ENCODE peak calls at places on chromosomes 11 and 22, in ten cellular contexts. X is pancreas; N is NCI-H510A; S is cardiac fibroblast; I is NCI-H1092 treated with DMSO at 0.1 percent for 48 hours; F is NCI-H2107; A is stimulated activated CD4-positive, alpha-beta T cell treated with anti-CD3 and anti-CD28 coated beads, Interleukin-1b, Interleukin-23, amount 100 ng/mL, for 1 hour; Z is H54; K is activated T-cell treated with anti-CD3 and anti-CD28 coated beads, Interleukin-2, amount 50 U/mL, for 72 hours; D is activated CD4-positive, alpha-beta T cell treated with anti-CD3 and anti-CD28 coated beads for 24 hours. G is an unnamed sample.

GRCh38 chr11:2730323-2731284 is 30.8 kb upstream of the KCNQ1OT1 start:
- DNase-seq in D (no peak), F (no peak), X (peak; percentile 36), Z (no peak), A (no peak), S (peak; percentile 20), K (no peak), N (no peak), I (no peak), G (no peak)

GRCh38 chr22:45548991-45549736 is 46.5 kb downstream of the FBLN1 start:
- DNase-seq in K (no peak), S (peak; percentile 91), Z (peak; percentile 77), F (no peak), X (no peak), A (no peak), I (no peak), N (no peak), D (no peak), G (peak; percentile 58)

GRCh38 chr22:19644314-19645223 is 69.7 kb upstream of the SEPTIN5 start:
- DNase-seq in Z (no peak), S (no peak), A (no peak), N (no peak), D (no peak), I (no peak), F (no peak), X (no peak), K (no peak), G (no peak)

GRCh38 chr11:126817096-126817495 is 183.5 kb downstream of the KIRREL3 start:
- DNase-seq in S (no peak), A (no peak), F (no peak), N (no peak), X (no peak), Z (peak; percentile 32), K (no peak), I (no peak), D (no peak), G (no peak)

GRCh38 chr11:71284525-71285092 is 32.2 kb upstream of the SHANK2 start:
- DNase-seq in F (no peak), S (no peak), D (no peak), K (no peak), N (peak; percentile 28), X (no peak), Z (no peak), I (peak; percentile 60), A (no peak), G (no peak)

GRCh38 chr11:118135051-118135795 is 17.4 kb downstream of the SCN4B start:
- DNase-seq in N (no peak), Z (no peak), K (no peak), A (no peak), I (no peak), X (no peak), D (no peak), S (no peak), F (no peak), G (no peak)

GRCh38 chr11:44016546-44017442 is 31.0 kb upstream of the ACCSL start:
- DNase-seq in I (no peak), Z (no peak), X (no peak), D (no peak), K (no peak), N (no peak), A (no peak), S (no peak), F (no peak), G (no peak)

GRCh38 chr11:125270711-125271110 is 106.2 kb downstream of the PKNOX2 start:
- DNase-seq in A (no peak), X (no peak), S (no peak), D (no peak), K (no peak), N (no peak), Z (no peak), I (no peak), F (no peak), G (no peak)

GRCh38 chr22:40721266-40721665 is 42.0 kb downstream of the MCHR1 start:
- DNase-seq in N (peak; percentile 44), K (no peak), S (no peak), F (no peak), Z (peak; percentile 49), I (peak; percentile 62), A (no peak), D (no peak), X (peak; percentile 10), G (no peak)

GRCh38 chr11:27514558-27514957 is 8.0 kb upstream of the LIN7C start:
- DNase-seq in X (no peak), Z (peak; percentile 17), I (no peak), N (no peak), K (no peak), A (no peak), S (peak; percentile 49), D (no peak), F (no peak), G (no peak)

GRCh38 chr11:73999581-74000306 is 9.1 kb downstream of the UCP3 start:
- DNase-seq in S (no peak), F (peak; percentile 32), N (peak; percentile 85), A (no peak), Z (no peak), X (no peak), K (no peak), D (no peak), I (peak; percentile 68), G (no peak)

GRCh38 chr11:129331217-129331616 is 44.4 kb upstream of the BARX2 start:
- DNase-seq in K (no peak), A (no peak), N (no peak), Z (no peak), D (no peak), S (no peak), F (no peak), I (no peak), X (peak; percentile 31), G (no peak)

GRCh38 chr11:75667268-75667830 is 1.5 kb downstream of the MAP6 start:
- DNase-seq in F (no peak), A (no peak), S (no peak), X (peak; percentile 11), N (peak; percentile 63), I (peak; percentile 64), K (peak; percentile 27), Z (peak; percentile 27), D (no peak), G (no peak)

GRCh38 chr11:74822187-74822586 is 73.5 kb downstream of the RNF169 start:
- DNase-seq in Z (no peak), N (no peak), F (peak; percentile 11), X (no peak), A (no peak), K (no peak), D (no peak), S (peak; percentile 79), I (no peak), G (no peak)

GRCh38 chr11:72752088-72752914 is at the start of gene ARAP1:
- DNase-seq in I (peak; percentile 48), S (peak; percentile 77), Z (peak; percentile 97), N (peak; percentile 76), X (peak; percentile 70), F (no peak), K (peak; percentile 75), A (peak; percentile 51), D (peak; percentile 54), G (peak; percentile 52)

GRCh38 chr22:37982151-37982838 is 2.1 kb downstream of the SOX10 start:
- DNase-seq in X (no peak), D (no peak), K (no peak), S (no peak), F (no peak), I (no peak), A (no peak), N (no peak), Z (no peak), G (no peak)

GRCh38 chr11:34926101-34926830 is 9.8 kb downstream of the PDHX start:
- DNase-seq in S (peak; percentile 74), I (peak; percentile 46), Z (no peak), D (peak; percentile 4), X (no peak), F (no peak), N (no peak), K (no peak), A (no peak), G (no peak)

GRCh38 chr11:33753304-33753703 is 17.1 kb upstream of the CD59 start:
- DNase-seq in K (no peak), F (no peak), A (no peak), Z (no peak), D (no peak), N (no peak), I (no peak), X (no peak), S (peak; percentile 64), G (no peak)

GRCh38 chr11:132913886-132914285 is 618.4 kb downstream of the OPCML start:
- DNase-seq in A (no peak), F (no peak), Z (no peak), X (no peak), K (no peak), S (no peak), N (no peak), I (no peak), D (no peak), G (no peak)

GRCh38 chr11:63608353-63609345 is 5.6 kb downstream of the PLAAT3 start:
- DNase-seq in F (no peak), A (no peak), X (no peak), K (no peak), I (no peak), Z (peak; percentile 43), D (no peak), N (no peak), S (peak; percentile 72), G (no peak)

GRCh38 chr11:61963282-61964057 is 4.0 kb downstream of the FTH1 start:
- DNase-seq in D (no peak), X (no peak), A (no peak), I (no peak), F (no peak), N (no peak), Z (no peak), S (peak; percentile 91), K (no peak), G (peak; percentile 17)

GRCh38 chr11:119284344-119285157 is 32.4 kb downstream of the MCAM start:
- DNase-seq in X (no peak), S (peak; percentile 67), Z (no peak), I (peak; percentile 28), A (no peak), D (no peak), K (no peak), F (no peak), N (no peak), G (no peak)

GRCh38 chr11:130776044-130776390 is 140.3 kb downstream of the SNX19 start:
- DNase-seq in S (no peak), X (no peak), K (no peak), N (no peak), I (no peak), F (no peak), Z (no peak), A (no peak), D (no peak), G (no peak)

GRCh38 chr22:23553922-23554870 is 25.9 kb downstream of the IGLL1 start:
- DNase-seq in N (no peak), Z (no peak), D (no peak), K (no peak), X (no peak), A (no peak), S (no peak), I (no peak), F (no peak), G (no peak)

GRCh38 chr11:1746956-1747752 is 3.2 kb downstream of the IFITM10 start:
- DNase-seq in K (no peak), X (no peak), A (no peak), N (no peak), Z (no peak), S (no peak), F (no peak), D (no peak), I (no peak), G (no peak)

GRCh38 chr11:111531687-111532364 is 8.7 kb upstream of the LAYN start:
- DNase-seq in S (peak; percentile 72), I (no peak), D (peak; percentile 36), F (no peak), A (no peak), X (no peak), Z (no peak), N (no peak), K (peak; percentile 85), G (no peak)

GRCh38 chr22:19119949-19120348 is 2.3 kb downstream of the DGCR2 start:
- DNase-seq in S (no peak), Z (no peak), X (no peak), I (no peak), N (no peak), A (no peak), K (no peak), D (no peak), F (no peak), G (no peak)

GRCh38 chr11:18769802-18770456 is 21.7 kb downstream of the PTPN5 start:
- DNase-seq in K (no peak), A (no peak), D (no peak), N (no peak), F (no peak), I (no peak), S (no peak), X (no peak), Z (no peak), G (no peak)